ENCODE peak calls at places on chromosomes 7 and 10, in nine cellular contexts. V, O, X, A, J, L, Z, G and D are unnamed samples.

GRCh38 chr10:28997736-28998135 is 291.1 kb upstream of the LYZL1 start:
- DNase-seq in V (peak), O (no peak), X (no peak), A (no peak), J (no peak), L (no peak), Z (no peak), G (peak), D (no peak)

GRCh38 chr10:132296671-132297443 is 10.9 kb downstream of the STK32C start:
- DNase-seq in V (no peak), O (no peak), X (peak), A (no peak), J (no peak), L (peak), Z (no peak), G (no peak), D (peak)

GRCh38 chr10:126062132-126063032 is 166.0 kb downstream of the FANK1 start:
- DNase-seq in V (peak), O (peak), X (peak), A (peak), J (peak), L (no peak), Z (peak), G (peak), D (no peak)

GRCh38 chr10:118501171-118501570 is 94.3 kb downstream of the PRLHR start:
- DNase-seq in V (peak), O (no peak), X (no peak), A (peak), J (no peak), L (no peak), Z (peak), G (peak), D (no peak)

GRCh38 chr7:27392477-27392876 is 149.9 kb downstream of the EVX1 start:
- DNase-seq in V (no peak), O (no peak), X (no peak), A (no peak), J (no peak), L (no peak), Z (no peak), G (no peak), D (no peak)

GRCh38 chr7:128835790-128836641 is 5.8 kb downstream of the FLNC start:
- DNase-seq in V (peak), O (no peak), X (no peak), A (peak), J (no peak), L (no peak), Z (no peak), G (peak), D (no peak)

GRCh38 chr7:5634107-5634950 is 147.1 kb downstream of the RNF216 start:
- DNase-seq in V (peak), O (no peak), X (peak), A (peak), J (no peak), L (peak), Z (no peak), G (peak), D (peak)

GRCh38 chr10:2658780-2659179 is 408.6 kb upstream of the PFKP start:
- DNase-seq in V (no peak), O (no peak), X (no peak), A (no peak), J (no peak), L (no peak), Z (no peak), G (no peak), D (no peak)

GRCh38 chr7:101814081-101814995 is 3.1 kb upstream of the CUX1 start:
- DNase-seq in V (peak), O (peak), X (peak), A (peak), J (peak), L (peak), Z (no peak), G (peak), D (peak)

GRCh38 chr7:117731455-117731854 is 141.8 kb downstream of the CTTNBP2 start:
- DNase-seq in V (no peak), O (no peak), X (no peak), A (no peak), J (no peak), L (no peak), Z (no peak), G (no peak), D (no peak)

GRCh38 chr10:79407397-79407796 is 38.0 kb downstream of the ZCCHC24 start:
- DNase-seq in V (no peak), O (no peak), X (peak), A (no peak), J (no peak), L (peak), Z (no peak), G (no peak), D (peak)

GRCh38 chr10:79405221-79405994 is 40.0 kb downstream of the ZCCHC24 start:
- DNase-seq in V (peak), O (peak), X (peak), A (no peak), J (no peak), L (peak), Z (no peak), G (no peak), D (peak)

GRCh38 chr10:79406683-79407396 is 38.6 kb downstream of the ZCCHC24 start:
- DNase-seq in V (no peak), O (no peak), X (peak), A (peak), J (no peak), L (peak), Z (no peak), G (no peak), D (peak)

GRCh38 chr10:79404690-79405131 is 40.7 kb downstream of the ZCCHC24 start:
- DNase-seq in V (no peak), O (no peak), X (peak), A (no peak), J (no peak), L (peak), Z (no peak), G (no peak), D (peak)

GRCh38 chr10:79405995-79406515 is 39.4 kb downstream of the ZCCHC24 start:
- DNase-seq in V (no peak), O (no peak), X (no peak), A (no peak), J (no peak), L (peak), Z (no peak), G (no peak), D (peak)
- TF ChIP-seq CTCF in V (no peak), O (no peak), X (no peak), A (no peak), J (no peak), L (no peak), Z (no peak), G (no peak), D (no peak)

GRCh38 chr7:923108-924041 is 31.1 kb downstream of the ADAP1 start:
- DNase-seq in V (peak), O (peak), X (peak), A (peak), J (peak), L (peak), Z (no peak), G (peak), D (peak)
- H3K4me3 ChIP-seq in V (no peak), O (peak), X (no peak), A (no peak), J (no peak), L (no peak), Z (no peak), G (no peak), D (no peak)

GRCh38 chr10:127117125-127117524 is 79.3 kb downstream of the INSYN2A start:
- DNase-seq in V (peak), O (peak), X (peak), A (peak), J (peak), L (no peak), Z (peak), G (peak), D (peak)
- TF ChIP-seq CTCF in V (no peak), O (no peak), X (no peak), A (no peak), J (no peak), L (no peak), Z (no peak), G (no peak), D (no peak)

DNA sequence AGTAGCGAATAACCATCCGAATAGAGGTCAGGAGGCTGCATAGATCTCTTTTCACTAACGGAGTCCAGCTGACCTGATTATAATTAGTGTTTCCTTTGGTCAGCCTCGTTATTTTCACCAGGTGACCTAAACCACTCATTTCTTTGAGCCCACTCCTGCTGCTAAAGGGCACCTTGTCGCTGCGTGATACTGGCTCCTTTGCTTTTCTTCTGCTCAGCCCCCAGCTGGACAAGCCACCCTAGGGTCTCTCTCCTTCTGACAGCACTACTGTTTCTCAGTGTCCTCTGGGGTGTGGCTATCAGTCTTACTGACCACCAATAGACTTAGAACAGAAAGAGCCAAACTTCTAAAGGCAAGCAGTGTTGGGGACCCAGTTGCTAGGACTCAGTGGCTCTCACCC is 2.7 kb upstream of the IGFBP3 start:
- DNase-seq in V (no peak), O (no peak), X (no peak), A (no peak), J (no peak), L (no peak), Z (no peak), G (no peak), D (no peak)
- H3K4me3 ChIP-seq in V (no peak), O (no peak), X (no peak), A (no peak), J (no peak), L (no peak), Z (no peak), G (no peak), D (no peak)

GRCh38 chr10:122141821-122142651 is 129.1 kb upstream of the BTBD16 start:
- DNase-seq in V (no peak), O (no peak), X (no peak), A (peak), J (no peak), L (no peak), Z (peak), G (no peak), D (no peak)

GRCh38 chr10:122139627-122140151 is 131.4 kb upstream of the BTBD16 start:
- DNase-seq in V (peak), O (no peak), X (no peak), A (peak), J (no peak), L (no peak), Z (no peak), G (no peak), D (no peak)

GRCh38 chr10:122140941-122141623 is 130.0 kb upstream of the BTBD16 start:
- DNase-seq in V (peak), O (peak), X (peak), A (peak), J (peak), L (no peak), Z (peak), G (peak), D (no peak)

GRCh38 chr10:122139226-122139625 is 131.9 kb upstream of the BTBD16 start:
- DNase-seq in V (no peak), O (no peak), X (no peak), A (peak), J (no peak), L (no peak), Z (no peak), G (no peak), D (no peak)

GRCh38 chr10:122140477-122140902 is 130.6 kb upstream of the BTBD16 start:
- DNase-seq in V (peak), O (no peak), X (no peak), A (peak), J (no peak), L (no peak), Z (peak), G (peak), D (peak)
- TF ChIP-seq CTCF in V (no peak), O (no peak), X (no peak), A (no peak), J (no peak), L (no peak), Z (no peak), G (no peak), D (peak)

GRCh38 chr10:71529203-71529537 is 132.4 kb downstream of the CDH23 start:
- DNase-seq in V (no peak), O (no peak), X (no peak), A (no peak), J (no peak), L (no peak), Z (no peak), G (no peak), D (no peak)
- H3K4me3 ChIP-seq in V (no peak), O (no peak), X (no peak), A (no peak), J (no peak), L (no peak), Z (no peak), G (no peak), D (no peak)

GRCh38 chr10:30188101-30188500 is 128.7 kb upstream of the JCAD start:
- DNase-seq in V (peak), O (no peak), X (no peak), A (peak), J (no peak), L (no peak), Z (no peak), G (peak), D (no peak)

GRCh38 chr10:30185916-30186315 is 126.5 kb upstream of the JCAD start:
- DNase-seq in V (peak), O (no peak), X (no peak), A (peak), J (no peak), L (no peak), Z (peak), G (peak), D (no peak)

GRCh38 chr10:30184397-30185033 is 125.1 kb upstream of the JCAD start:
- DNase-seq in V (no peak), O (no peak), X (no peak), A (peak), J (no peak), L (no peak), Z (no peak), G (no peak), D (no peak)

GRCh38 chr10:30187010-30187409 is 127.6 kb upstream of the JCAD start:
- DNase-seq in V (no peak), O (no peak), X (no peak), A (no peak), J (no peak), L (no peak), Z (no peak), G (no peak), D (no peak)

GRCh38 chr10:30186371-30186875 is 127.0 kb upstream of the JCAD start:
- DNase-seq in V (no peak), O (peak), X (no peak), A (peak), J (no peak), L (peak), Z (no peak), G (no peak), D (no peak)
- TF ChIP-seq CTCF in V (peak), O (no peak), X (no peak), A (peak), J (no peak), L (peak), Z (no peak), G (peak), D (peak)

GRCh38 chr7:150363872-150364271 is 4.8 kb upstream of the REPIN1 start:
- DNase-seq in V (no peak), O (no peak), X (no peak), A (no peak), J (no peak), L (no peak), Z (no peak), G (no peak), D (no peak)
- H3K4me3 ChIP-seq in V (no peak), O (no peak), X (no peak), A (no peak), J (no peak), L (no peak), Z (no peak), G (no peak), D (no peak)

GRCh38 chr10:50937230-50937907 is 51.9 kb upstream of the A1CF start:
- DNase-seq in V (peak), O (no peak), X (no peak), A (peak), J (no peak), L (no peak), Z (no peak), G (peak), D (no peak)
- TF ChIP-seq CTCF in V (peak), O (peak), X (peak), A (peak), J (peak), L (peak), Z (peak), G (peak), D (peak)

GRCh38 chr7:44969049-44969700 is 9.6 kb downstream of the MYO1G start:
- DNase-seq in V (no peak), O (no peak), X (peak), A (no peak), J (no peak), L (no peak), Z (no peak), G (no peak), D (no peak)
- H3K4me3 ChIP-seq in V (no peak), O (no peak), X (no peak), A (no peak), J (no peak), L (no peak), Z (no peak), G (no peak), D (no peak)